ENCODE peak calls at places on chromosome 14, in nine cellular contexts. T is GM20000; Y is GM12878; P is CD8-positive, alpha-beta T cell; I is GM13976; C is A549; U is nephron progenitor cell; B is heart right ventricle; E is GM13977. F is an unnamed sample.

GRCh38 chr14:29320261-29320660 is 553.7 kb downstream of the FOXG1 start:
- DNase-seq in T (no peak), Y (no peak), P (no peak), I (no peak), C (no peak), U (no peak), B (no peak), E (no peak), F (no peak)

GRCh38 chr14:64117671-64118402 is 176.3 kb downstream of the ESR2 start:
- DNase-seq in T (no peak), Y (no peak), P (no peak), I (no peak), C (peak), U (no peak), B (peak), E (no peak), F (no peak)

GRCh38 chr14:55302367-55302766 is 31.1 kb downstream of the FBXO34 start:
- DNase-seq in T (no peak), Y (no peak), P (no peak), I (no peak), C (no peak), U (no peak), B (no peak), E (no peak), F (no peak)

GRCh38 chr14:29282169-29282568 is 515.6 kb downstream of the FOXG1 start:
- DNase-seq in T (no peak), Y (no peak), P (no peak), I (no peak), C (no peak), U (no peak), B (no peak), E (no peak), F (no peak)

GRCh38 chr14:103908580-103908979 is 19.7 kb upstream of the TDRD9 start:
- DNase-seq in T (no peak), Y (no peak), P (no peak), I (no peak), C (no peak), U (no peak), B (no peak), E (no peak), F (no peak)

GRCh38 chr14:95327558-95328374 is 8.1 kb upstream of the CLMN start:
- DNase-seq in T (peak), Y (peak), P (no peak), I (peak), C (no peak), U (no peak), B (no peak), E (peak), F (peak)

GRCh38 chr14:53709381-53709780 is 247.2 kb downstream of the BMP4 start:
- DNase-seq in T (no peak), Y (no peak), P (no peak), I (no peak), C (no peak), U (no peak), B (no peak), E (no peak), F (no peak)

GRCh38 chr14:91947196-91948184 is at the start of gene FBLN5:
- DNase-seq in T (no peak), Y (no peak), P (no peak), I (peak), C (peak), U (peak), B (peak), E (peak), F (no peak)

GRCh38 chr14:101120636-101121398 is 217.3 kb upstream of the RTL1 start:
- DNase-seq in T (no peak), Y (no peak), P (no peak), I (no peak), C (no peak), U (no peak), B (peak), E (no peak), F (peak)

GRCh38 chr14:90511795-90512331 is 115.0 kb downstream of the CALM1 start:
- DNase-seq in T (no peak), Y (no peak), P (no peak), I (no peak), C (no peak), U (no peak), B (no peak), E (no peak), F (no peak)

GRCh38 chr14:105773584-105773983 is 247.2 kb downstream of the TMEM121 start:
- DNase-seq in T (no peak), Y (no peak), P (no peak), I (no peak), C (no peak), U (no peak), B (no peak), E (no peak), F (no peak)

GRCh38 chr14:105776924-105777323 is 250.5 kb downstream of the TMEM121 start:
- DNase-seq in T (no peak), Y (no peak), P (no peak), I (no peak), C (no peak), U (no peak), B (no peak), E (no peak), F (no peak)

DNA sequence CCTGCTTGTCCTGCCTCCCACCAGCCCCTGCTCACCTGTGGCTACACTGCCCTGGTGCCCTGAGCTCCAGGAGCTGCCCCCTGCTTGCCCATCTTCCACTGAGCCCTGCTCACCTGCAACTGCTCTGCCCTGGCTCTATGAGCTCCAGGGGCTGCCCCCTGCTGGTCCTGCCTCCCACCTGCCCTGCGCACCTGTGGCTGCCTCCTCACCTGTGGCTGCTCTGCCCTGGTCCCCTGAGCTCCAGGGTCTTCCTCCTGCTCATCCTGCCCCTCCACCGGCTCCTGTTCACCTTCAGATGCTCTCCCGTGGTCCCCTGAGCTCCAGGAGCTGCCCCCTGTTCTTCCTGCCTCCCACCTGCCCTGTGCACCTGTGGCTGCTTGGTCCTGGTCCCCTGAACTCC is 247.6 kb downstream of the TMEM121 start:
- DNase-seq in T (no peak), Y (no peak), P (no peak), I (no peak), C (no peak), U (no peak), B (no peak), E (no peak), F (no peak)
- TF ChIP-seq CTCF in T (no peak), Y (no peak), P (no peak), I (no peak), C (no peak), U (no peak), B (no peak), E (no peak), F (no peak)

GRCh38 chr14:72024043-72024407 is 91.8 kb downstream of the RGS6 start:
- DNase-seq in T (peak), Y (peak), P (no peak), I (peak), C (peak), U (peak), B (peak), E (peak), F (no peak)
- TF ChIP-seq CTCF in T (peak), Y (peak), P (peak), I (peak), C (no peak), U (peak), B (peak), E (peak), F (no peak)

GRCh38 chr14:80844872-80845271 is 96.7 kb downstream of the CEP128 start:
- DNase-seq in T (no peak), Y (no peak), P (no peak), I (no peak), C (no peak), U (no peak), B (no peak), E (no peak), F (no peak)

GRCh38 chr14:80845877-80846276 is 95.7 kb downstream of the CEP128 start:
- DNase-seq in T (no peak), Y (no peak), P (no peak), I (no peak), C (no peak), U (no peak), B (no peak), E (no peak), F (no peak)

GRCh38 chr14:80847093-80847492 is 94.4 kb downstream of the CEP128 start:
- DNase-seq in T (no peak), Y (no peak), P (no peak), I (no peak), C (no peak), U (no peak), B (no peak), E (no peak), F (no peak)

GRCh38 chr14:80850197-80850814 is 91.2 kb downstream of the CEP128 start:
- DNase-seq in T (peak), Y (no peak), P (no peak), I (no peak), C (peak), U (no peak), B (no peak), E (peak), F (no peak)
- TF ChIP-seq CTCF in T (no peak), Y (peak), P (peak), I (peak), C (peak), U (peak), B (peak), E (peak), F (peak)

GRCh38 chr14:102772781-102773570 is 4.3 kb upstream of the TRAF3 start:
- DNase-seq in T (no peak), Y (no peak), P (no peak), I (no peak), C (peak), U (no peak), B (no peak), E (no peak), F (no peak)
- TF ChIP-seq CTCF in T (peak), Y (peak), P (no peak), I (peak), C (peak), U (peak), B (no peak), E (peak), F (no peak)

GRCh38 chr14:61733972-61734371 is 28.2 kb upstream of the SNAPC1 start:
- DNase-seq in T (no peak), Y (no peak), P (no peak), I (no peak), C (no peak), U (no peak), B (no peak), E (no peak), F (no peak)
- TF ChIP-seq CTCF in T (no peak), Y (no peak), P (no peak), I (no peak), C (no peak), U (no peak), B (no peak), E (no peak), F (no peak)

GRCh38 chr14:61080591-61081010 is 99.6 kb downstream of the SLC38A6 start:
- DNase-seq in T (peak), Y (peak), P (no peak), I (peak), C (no peak), U (no peak), B (no peak), E (no peak), F (peak)
- TF ChIP-seq CTCF in T (no peak), Y (peak), P (no peak), I (no peak), C (no peak), U (no peak), B (no peak), E (no peak), F (no peak)